ENCODE peak calls at places on chromosomes 3 and 15, in eight cellular contexts. N, G, S, H, O, L, D and F are unnamed samples.

GRCh38 chr15:98893407-98893806 is 114.2 kb downstream of the PGPEP1L start:
- DNase-seq in S (no peak), O (no peak), D (no peak), H (no peak), L (no peak), N (no peak), G (no peak), F (no peak)

GRCh38 chr3:171198781-171199472 is 172.4 kb upstream of the SLC2A2 start:
- DNase-seq in O (no peak), G (no peak), N (no peak), L (no peak), H (no peak), D (no peak), S (no peak), F (no peak)

GRCh38 chr3:28575748-28576589 is 227.3 kb upstream of the AZI2 start:
- DNase-seq in D (no peak), G (peak; percentile 14), L (no peak), H (no peak), O (peak; percentile 51), S (no peak), N (no peak), F (peak; percentile 15)

GRCh38 chr3:126517986-126518778 is 609 bp upstream of the UROC1 start:
- DNase-seq in H (no peak), N (no peak), L (no peak), D (no peak), O (no peak), S (no peak), G (no peak), F (no peak)

GRCh38 chr3:112471926-112472325 is 27.3 kb downstream of the BTLA start:
- DNase-seq in D (no peak), L (no peak), O (no peak), S (no peak), G (no peak), H (no peak), N (no peak), F (no peak)

GRCh38 chr15:79408041-79408440 is 24.1 kb upstream of the MINAR1 start:
- DNase-seq in S (no peak), H (no peak), N (peak; percentile 8), L (no peak), D (no peak), O (no peak), G (no peak), F (no peak)

GRCh38 chr15:66101715-66102395 is 151.7 kb downstream of the MEGF11 start:
- DNase-seq in N (no peak), S (no peak), L (no peak), H (no peak), D (no peak), O (no peak), G (no peak), F (no peak)

GRCh38 chr3:190684776-190685175 is 170.9 kb downstream of the IL1RAP start:
- DNase-seq in O (no peak), N (no peak), H (no peak), S (no peak), D (no peak), L (no peak), G (no peak), F (no peak)

GRCh38 chr15:100875976-100876375 is 3.7 kb upstream of the ALDH1A3 start:
- DNase-seq in H (no peak), O (no peak), G (peak; percentile 45), L (no peak), S (no peak), D (no peak), N (no peak), F (no peak)

GRCh38 chr3:141876891-141877561 is 583 bp downstream of the ATP1B3 start:
- DNase-seq in O (peak; percentile 50), L (peak; percentile 56), G (peak; percentile 59), N (peak; percentile 49), S (peak; percentile 65), D (no peak), H (peak; percentile 19), F (peak; percentile 58)

GRCh38 chr3:114179575-114179974 is 723 bp upstream of the DRD3 start:
- DNase-seq in D (no peak), S (peak; percentile 4), L (no peak), H (no peak), G (peak; percentile 22), N (peak; percentile 38), O (no peak), F (no peak)

GRCh38 chr15:60423540-60423939 is 25.8 kb upstream of the ANXA2 start:
- DNase-seq in N (peak; percentile 82), H (no peak), D (peak; percentile 29), L (no peak), S (no peak), G (peak; percentile 86), O (peak; percentile 36), F (no peak)

GRCh38 chr3:146507331-146508120 is 36.9 kb downstream of the PLSCR1 start:
- DNase-seq in D (no peak), N (no peak), S (no peak), H (no peak), L (no peak), O (no peak), G (no peak), F (no peak)

GRCh38 chr15:58447244-58448010 is 15.6 kb downstream of the LIPC start:
- DNase-seq in D (no peak), N (peak; percentile 82), S (no peak), G (peak; percentile 86), O (no peak), L (no peak), H (no peak), F (no peak)

GRCh38 chr3:47534021-47534454 is 20.5 kb upstream of the ELP6 start:
- DNase-seq in S (no peak), L (no peak), H (no peak), G (peak; percentile 56), O (no peak), D (no peak), N (no peak), F (no peak)

GRCh38 chr3:177835008-177835407 is 637.7 kb upstream of the TBL1XR1 start:
- DNase-seq in G (peak; percentile 85), D (no peak), H (no peak), L (no peak), S (no peak), N (peak; percentile 99), O (no peak), F (no peak)

GRCh38 chr15:101248274-101248673 is 3.6 kb downstream of the CHSY1 start:
- DNase-seq in L (no peak), N (no peak), D (no peak), G (no peak), S (no peak), H (no peak), O (no peak), F (no peak)

GRCh38 chr15:26892119-26892518 is 25.3 kb downstream of the GABRA5 start:
- DNase-seq in H (no peak), O (no peak), L (no peak), G (no peak), N (no peak), D (no peak), S (no peak), F (peak; percentile 3)

GRCh38 chr3:9553021-9553948 is at the start of gene LHFPL4:
- DNase-seq in N (no peak), S (peak; percentile 72), L (no peak), H (no peak), O (no peak), G (no peak), D (no peak), F (peak; percentile 40)

GRCh38 chr3:9548991-9549390 is 4.6 kb downstream of the LHFPL4 start:
- DNase-seq in D (no peak), H (no peak), N (no peak), L (no peak), G (no peak), S (no peak), O (no peak), F (no peak)

GRCh38 chr3:9550999-9551398 is 2.6 kb downstream of the LHFPL4 start:
- DNase-seq in S (no peak), N (no peak), G (no peak), L (no peak), O (no peak), D (no peak), H (no peak), F (no peak)

GRCh38 chr3:9552252-9552999 is 1.2 kb downstream of the LHFPL4 start:
- DNase-seq in G (peak; percentile 79), D (no peak), S (peak; percentile 26), N (peak; percentile 45), O (peak; percentile 77), H (no peak), L (peak; percentile 41), F (peak; percentile 62)

GRCh38 chr3:9549600-9549999 is 4.0 kb downstream of the LHFPL4 start:
- DNase-seq in H (no peak), O (no peak), D (no peak), S (no peak), L (no peak), N (no peak), G (no peak), F (no peak)
- TF ChIP-seq CTCF in H (no peak), O (no peak), D (no peak), S (no peak), L (no peak), N (no peak), G (no peak), F (no peak)

GRCh38 chr15:67917037-67917436 is 77.2 kb upstream of the RNU6-1 start:
- DNase-seq in S (peak; percentile 60), N (no peak), O (no peak), G (no peak), L (no peak), D (no peak), H (no peak), F (no peak)
- TF ChIP-seq CTCF in S (no peak), N (no peak), O (no peak), G (no peak), L (no peak), D (no peak), H (no peak), F (no peak)

DNA sequence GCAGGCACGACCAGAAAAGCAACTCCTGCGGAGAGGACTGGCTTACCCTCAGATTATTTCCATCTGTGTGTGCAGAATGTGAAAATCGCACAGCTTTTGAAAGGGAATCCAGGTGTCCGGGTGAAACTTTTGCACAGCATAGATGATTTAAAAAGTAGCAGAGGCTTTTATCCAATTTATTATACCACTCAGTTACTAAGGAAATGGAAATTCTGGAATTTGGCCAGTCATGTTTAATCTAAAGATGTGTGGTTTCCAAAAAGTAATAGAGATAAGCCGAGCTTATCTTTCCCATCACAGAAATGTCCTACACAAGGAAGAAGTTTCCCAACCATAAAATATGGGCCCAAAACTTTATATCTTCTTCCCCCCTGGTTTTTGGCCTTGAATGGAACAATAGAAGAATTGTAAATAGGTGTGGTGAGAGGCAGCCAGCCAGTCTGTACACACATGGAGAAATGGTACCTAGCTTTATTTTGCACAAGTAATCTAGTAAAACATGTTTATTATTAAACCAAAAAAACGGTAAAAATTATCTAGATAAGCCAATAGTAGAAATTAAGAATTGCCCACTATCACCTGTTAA is 19.3 kb upstream of the SLC24A5 start:
- DNase-seq in H (no peak), S (no peak), L (no peak), O (no peak), N (no peak), D (no peak), G (no peak), F (no peak)
- TF ChIP-seq CTCF in H (no peak), S (no peak), L (no peak), O (no peak), N (no peak), D (no peak), G (no peak), F (no peak)

DNA sequence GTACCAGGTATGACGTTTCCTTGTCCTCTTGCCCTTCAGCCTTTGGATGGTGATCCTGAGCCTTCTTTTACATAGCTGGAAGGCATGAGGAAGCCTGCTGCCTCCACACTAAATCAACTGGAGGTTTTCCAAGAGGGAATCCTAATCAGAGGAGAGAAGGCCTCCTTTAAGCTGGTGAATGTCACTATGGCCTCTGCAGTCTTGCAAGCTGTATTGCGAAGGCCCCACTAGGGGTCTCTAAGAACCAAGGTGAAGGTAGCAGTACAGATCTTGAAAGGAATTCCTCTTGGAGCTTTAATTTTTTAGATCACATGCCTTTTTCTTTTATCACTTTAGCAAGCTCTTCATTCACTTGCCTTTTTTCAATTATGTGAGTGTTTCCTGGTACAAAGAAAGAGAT is 119.2 kb downstream of the GHSR start:
- DNase-seq in D (no peak), O (peak; percentile 17), N (no peak), L (no peak), H (no peak), S (no peak), G (no peak), F (no peak)
- TF ChIP-seq CTCF in D (no peak), O (no peak), N (no peak), L (no peak), H (no peak), S (no peak), G (no peak), F (no peak)